ENCODE peak calls at places on chromosomes 3 and 15, in ten cellular contexts. O, D, Q, R, Z, I, H, P, X and G are unnamed samples.

GRCh38 chr15:91385301-91385700 is 285.2 kb downstream of the SV2B start:
- DNase-seq in O (no peak), D (no peak), Q (no peak), R (no peak), Z (no peak), I (no peak), H (no peak), P (no peak), X (peak), G (no peak)

GRCh38 chr15:65071381-65071811 is 3.6 kb upstream of the RASL12 start:
- DNase-seq in O (no peak), D (no peak), Q (no peak), R (no peak), Z (peak), I (no peak), H (no peak), P (no peak), X (no peak), G (no peak)

GRCh38 chr3:73029321-73029796 is 32.1 kb upstream of the EBLN2 start:
- DNase-seq in O (no peak), D (peak), Q (no peak), R (no peak), Z (no peak), I (no peak), H (no peak), P (no peak), X (peak), G (no peak)

GRCh38 chr3:22960326-22960984 is 242.7 kb upstream of the UBE2E2 start:
- DNase-seq in O (peak), D (peak), Q (no peak), R (no peak), Z (peak), I (peak), H (peak), P (no peak), X (peak), G (no peak)

GRCh38 chr15:97978408-97979130 is 18.1 kb downstream of the ARRDC4 start:
- DNase-seq in O (no peak), D (peak), Q (peak), R (no peak), Z (no peak), I (no peak), H (no peak), P (no peak), X (peak), G (no peak)

GRCh38 chr3:149448331-149448831 is 26.1 kb upstream of the TM4SF4 start:
- DNase-seq in O (no peak), D (no peak), Q (peak), R (no peak), Z (no peak), I (no peak), H (no peak), P (no peak), X (peak), G (no peak)

GRCh38 chr15:96361309-96362000 is 31.0 kb downstream of the NR2F2 start:
- DNase-seq in O (no peak), D (no peak), Q (no peak), R (no peak), Z (no peak), I (peak), H (no peak), P (no peak), X (no peak), G (no peak)

GRCh38 chr3:184719709-184720108 is 7.8 kb upstream of the MAGEF1 start:
- DNase-seq in O (no peak), D (no peak), Q (no peak), R (no peak), Z (no peak), I (no peak), H (no peak), P (no peak), X (no peak), G (no peak)

GRCh38 chr3:137171834-137172603 is 214.2 kb downstream of the IL20RB start:
- DNase-seq in O (no peak), D (no peak), Q (no peak), R (no peak), Z (no peak), I (no peak), H (no peak), P (no peak), X (no peak), G (no peak)